ENCODE peak calls at places on chromosomes 6 and 20, in seven cellular contexts. N, T, X, A, Y, U and H are unnamed samples.
A peak's percentile ranks its signal among the peaks of the same experiment; 100 is the strongest.

GRCh38 chr6:73942581-73942980 is 246.6 kb downstream of the CD109 start:
- DNase-seq in X (no peak), T (no peak), U (no peak), N (peak; percentile 66), Y (no peak), A (no peak), H (peak; percentile 17)

GRCh38 chr6:44731485-44732095 is 344.1 kb downstream of the CDC5L start:
- DNase-seq in N (no peak), Y (no peak), A (no peak), T (no peak), U (no peak), X (no peak), H (no peak)

GRCh38 chr20:8853805-8854338 is 215.0 kb upstream of the PLCB4 start:
- DNase-seq in X (no peak), A (peak; percentile 56), U (peak; percentile 10), T (no peak), N (no peak), Y (peak; percentile 45), H (peak; percentile 89)

GRCh38 chr6:75893058-75893775 is 144.2 kb downstream of the MYO6 start:
- DNase-seq in X (no peak), T (no peak), U (no peak), Y (no peak), A (peak; percentile 28), N (peak; percentile 27), H (peak; percentile 61)

GRCh38 chr6:47103931-47104330 is 61.8 kb upstream of the ADGRF1 start:
- DNase-seq in Y (no peak), X (no peak), T (no peak), U (no peak), N (no peak), A (no peak), H (no peak)

GRCh38 chr20:19820520-19821211 is 62.6 kb downstream of the RIN2 start:
- DNase-seq in X (no peak), Y (no peak), T (peak; percentile 54), A (no peak), N (no peak), U (no peak), H (no peak)

GRCh38 chr6:13407709-13408695 is 79.4 kb downstream of the GFOD1 start:
- DNase-seq in U (no peak), T (no peak), X (no peak), A (no peak), Y (peak; percentile 61), N (no peak), H (peak; percentile 100)

GRCh38 chr6:13453771-13454251 is 33.6 kb downstream of the GFOD1 start:
- DNase-seq in U (no peak), A (peak; percentile 14), T (no peak), N (peak; percentile 16), X (peak; percentile 29), Y (no peak), H (no peak)

GRCh38 chr6:137717074-137718073 is 149.7 kb upstream of the TNFAIP3 start:
- DNase-seq in Y (no peak), N (no peak), X (no peak), A (no peak), T (no peak), U (no peak), H (no peak)

GRCh38 chr20:62370115-62370806 is 3.1 kb upstream of the LAMA5 start:
- DNase-seq in X (no peak), T (no peak), N (no peak), A (no peak), U (no peak), Y (no peak), H (no peak)

GRCh38 chr6:169701218-169701952 is 444 bp downstream of the WDR27 start:
- DNase-seq in U (no peak), T (no peak), X (no peak), N (no peak), A (no peak), Y (peak; percentile 38), H (no peak)

GRCh38 chr6:41939848-41940758 is 1.5 kb downstream of the CCND3 start:
- DNase-seq in N (no peak), X (no peak), U (no peak), Y (no peak), T (no peak), A (no peak), H (no peak)